ENCODE peak calls at places on chromosomes 2 and 18, in ten cellular contexts. One of them, this sample, is unnamed.

GRCh38 chr2:231810905-231811304 is 24.7 kb downstream of the COPS7B start:
- DNase-seq in stimulated activated CD4-positive, alpha-beta T cell treated with anti-CD3 and anti-CD28 coated beads, Interleukin-2, amount 100 ng/mL, for 48 hours: no peak
- DNase-seq in hypothalamus: no peak
- DNase-seq in fibroblast of the aortic adventitia: peak
- DNase-seq in NCI-H748 treated with DMSO at 0.1 percent for 48 hours: no peak
- DNase-seq in memory B cell: no peak
- DNase-seq in AG09309: peak
- DNase-seq in NCI-H1417: no peak
- DNase-seq in central memory CD4-positive, alpha-beta T cell: no peak
- DNase-seq in activated gamma-delta T cell treated with Interleukin-2 at 50 U/mL for 16 hours: no peak
- DNase-seq in this sample: peak

GRCh38 chr18:7617738-7618422 is 50.8 kb downstream of the PTPRM start:
- DNase-seq in stimulated activated CD4-positive, alpha-beta T cell treated with anti-CD3 and anti-CD28 coated beads, Interleukin-2, amount 100 ng/mL, for 48 hours: no peak
- DNase-seq in hypothalamus: no peak
- DNase-seq in fibroblast of the aortic adventitia: peak
- DNase-seq in NCI-H748 treated with DMSO at 0.1 percent for 48 hours: no peak
- DNase-seq in memory B cell: no peak
- DNase-seq in AG09309: peak
- DNase-seq in NCI-H1417: no peak
- DNase-seq in central memory CD4-positive, alpha-beta T cell: no peak
- DNase-seq in activated gamma-delta T cell treated with Interleukin-2 at 50 U/mL for 16 hours: no peak
- DNase-seq in this sample: peak

GRCh38 chr2:108918156-108918845 is 70.7 kb downstream of the EDAR start:
- DNase-seq in stimulated activated CD4-positive, alpha-beta T cell treated with anti-CD3 and anti-CD28 coated beads, Interleukin-2, amount 100 ng/mL, for 48 hours: no peak
- DNase-seq in hypothalamus: no peak
- DNase-seq in fibroblast of the aortic adventitia: no peak
- DNase-seq in NCI-H748 treated with DMSO at 0.1 percent for 48 hours: no peak
- DNase-seq in memory B cell: no peak
- DNase-seq in AG09309: no peak
- DNase-seq in NCI-H1417: no peak
- DNase-seq in central memory CD4-positive, alpha-beta T cell: no peak
- DNase-seq in activated gamma-delta T cell treated with Interleukin-2 at 50 U/mL for 16 hours: no peak
- DNase-seq in this sample: no peak

GRCh38 chr18:42414756-42415454 is 459.9 kb downstream of the PIK3C3 start:
- DNase-seq in stimulated activated CD4-positive, alpha-beta T cell treated with anti-CD3 and anti-CD28 coated beads, Interleukin-2, amount 100 ng/mL, for 48 hours: no peak
- DNase-seq in hypothalamus: no peak
- DNase-seq in fibroblast of the aortic adventitia: peak
- DNase-seq in NCI-H748 treated with DMSO at 0.1 percent for 48 hours: no peak
- DNase-seq in memory B cell: no peak
- DNase-seq in AG09309: no peak
- DNase-seq in NCI-H1417: no peak
- DNase-seq in central memory CD4-positive, alpha-beta T cell: no peak
- DNase-seq in activated gamma-delta T cell treated with Interleukin-2 at 50 U/mL for 16 hours: no peak
- DNase-seq in this sample: peak

GRCh38 chr2:50143822-50144575 is 887.9 kb downstream of the NRXN1 start:
- DNase-seq in stimulated activated CD4-positive, alpha-beta T cell treated with anti-CD3 and anti-CD28 coated beads, Interleukin-2, amount 100 ng/mL, for 48 hours: no peak
- DNase-seq in hypothalamus: no peak
- DNase-seq in fibroblast of the aortic adventitia: peak
- DNase-seq in NCI-H748 treated with DMSO at 0.1 percent for 48 hours: peak
- DNase-seq in memory B cell: no peak
- DNase-seq in AG09309: no peak
- DNase-seq in NCI-H1417: peak
- DNase-seq in central memory CD4-positive, alpha-beta T cell: no peak
- DNase-seq in activated gamma-delta T cell treated with Interleukin-2 at 50 U/mL for 16 hours: no peak
- DNase-seq in this sample: peak

GRCh38 chr18:62374410-62374965 is 49.4 kb downstream of the TNFRSF11A start:
- DNase-seq in stimulated activated CD4-positive, alpha-beta T cell treated with anti-CD3 and anti-CD28 coated beads, Interleukin-2, amount 100 ng/mL, for 48 hours: no peak
- DNase-seq in hypothalamus: no peak
- DNase-seq in fibroblast of the aortic adventitia: no peak
- DNase-seq in NCI-H748 treated with DMSO at 0.1 percent for 48 hours: no peak
- DNase-seq in memory B cell: no peak
- DNase-seq in AG09309: no peak
- DNase-seq in NCI-H1417: no peak
- DNase-seq in central memory CD4-positive, alpha-beta T cell: no peak
- DNase-seq in activated gamma-delta T cell treated with Interleukin-2 at 50 U/mL for 16 hours: no peak
- DNase-seq in this sample: no peak

GRCh38 chr2:219688560-219689445 is 61.4 kb downstream of the SLC4A3 start:
- DNase-seq in stimulated activated CD4-positive, alpha-beta T cell treated with anti-CD3 and anti-CD28 coated beads, Interleukin-2, amount 100 ng/mL, for 48 hours: no peak
- DNase-seq in hypothalamus: no peak
- DNase-seq in fibroblast of the aortic adventitia: peak
- DNase-seq in NCI-H748 treated with DMSO at 0.1 percent for 48 hours: no peak
- DNase-seq in memory B cell: no peak
- DNase-seq in AG09309: peak
- DNase-seq in NCI-H1417: no peak
- DNase-seq in central memory CD4-positive, alpha-beta T cell: no peak
- DNase-seq in activated gamma-delta T cell treated with Interleukin-2 at 50 U/mL for 16 hours: no peak
- DNase-seq in this sample: peak

GRCh38 chr18:62537946-62538345 is 15.1 kb downstream of the ZCCHC2 start:
- DNase-seq in stimulated activated CD4-positive, alpha-beta T cell treated with anti-CD3 and anti-CD28 coated beads, Interleukin-2, amount 100 ng/mL, for 48 hours: no peak
- DNase-seq in hypothalamus: no peak
- DNase-seq in fibroblast of the aortic adventitia: no peak
- DNase-seq in NCI-H748 treated with DMSO at 0.1 percent for 48 hours: no peak
- DNase-seq in memory B cell: no peak
- DNase-seq in AG09309: no peak
- DNase-seq in NCI-H1417: no peak
- DNase-seq in central memory CD4-positive, alpha-beta T cell: no peak
- DNase-seq in activated gamma-delta T cell treated with Interleukin-2 at 50 U/mL for 16 hours: no peak
- DNase-seq in this sample: no peak

GRCh38 chr2:54666741-54667639 is 56.5 kb upstream of the EML6 start:
- DNase-seq in stimulated activated CD4-positive, alpha-beta T cell treated with anti-CD3 and anti-CD28 coated beads, Interleukin-2, amount 100 ng/mL, for 48 hours: no peak
- DNase-seq in hypothalamus: peak
- DNase-seq in fibroblast of the aortic adventitia: peak
- DNase-seq in NCI-H748 treated with DMSO at 0.1 percent for 48 hours: no peak
- DNase-seq in memory B cell: no peak
- DNase-seq in AG09309: no peak
- DNase-seq in NCI-H1417: no peak
- DNase-seq in central memory CD4-positive, alpha-beta T cell: no peak
- DNase-seq in activated gamma-delta T cell treated with Interleukin-2 at 50 U/mL for 16 hours: no peak
- DNase-seq in this sample: peak

GRCh38 chr2:161650116-161651015 is 26.1 kb downstream of the SLC4A10 start:
- DNase-seq in stimulated activated CD4-positive, alpha-beta T cell treated with anti-CD3 and anti-CD28 coated beads, Interleukin-2, amount 100 ng/mL, for 48 hours: no peak
- DNase-seq in hypothalamus: no peak
- DNase-seq in fibroblast of the aortic adventitia: no peak
- DNase-seq in NCI-H748 treated with DMSO at 0.1 percent for 48 hours: no peak
- DNase-seq in memory B cell: no peak
- DNase-seq in AG09309: no peak
- DNase-seq in NCI-H1417: no peak
- DNase-seq in central memory CD4-positive, alpha-beta T cell: no peak
- DNase-seq in activated gamma-delta T cell treated with Interleukin-2 at 50 U/mL for 16 hours: no peak
- DNase-seq in this sample: no peak

GRCh38 chr2:66084948-66085590 is 349.9 kb upstream of the MEIS1 start:
- DNase-seq in stimulated activated CD4-positive, alpha-beta T cell treated with anti-CD3 and anti-CD28 coated beads, Interleukin-2, amount 100 ng/mL, for 48 hours: no peak
- DNase-seq in hypothalamus: no peak
- DNase-seq in fibroblast of the aortic adventitia: no peak
- DNase-seq in NCI-H748 treated with DMSO at 0.1 percent for 48 hours: no peak
- DNase-seq in memory B cell: no peak
- DNase-seq in AG09309: no peak
- DNase-seq in NCI-H1417: peak
- DNase-seq in central memory CD4-positive, alpha-beta T cell: no peak
- DNase-seq in activated gamma-delta T cell treated with Interleukin-2 at 50 U/mL for 16 hours: no peak
- DNase-seq in this sample: no peak

GRCh38 chr2:26526105-26526504 is 48.2 kb upstream of the OTOF start:
- DNase-seq in stimulated activated CD4-positive, alpha-beta T cell treated with anti-CD3 and anti-CD28 coated beads, Interleukin-2, amount 100 ng/mL, for 48 hours: no peak
- DNase-seq in hypothalamus: no peak
- DNase-seq in fibroblast of the aortic adventitia: no peak
- DNase-seq in NCI-H748 treated with DMSO at 0.1 percent for 48 hours: no peak
- DNase-seq in memory B cell: no peak
- DNase-seq in AG09309: no peak
- DNase-seq in NCI-H1417: no peak
- DNase-seq in central memory CD4-positive, alpha-beta T cell: no peak
- DNase-seq in activated gamma-delta T cell treated with Interleukin-2 at 50 U/mL for 16 hours: no peak
- DNase-seq in this sample: no peak

GRCh38 chr2:5474716-5475115 is 217.5 kb upstream of the SOX11 start:
- DNase-seq in stimulated activated CD4-positive, alpha-beta T cell treated with anti-CD3 and anti-CD28 coated beads, Interleukin-2, amount 100 ng/mL, for 48 hours: no peak
- DNase-seq in hypothalamus: no peak
- DNase-seq in fibroblast of the aortic adventitia: no peak
- DNase-seq in NCI-H748 treated with DMSO at 0.1 percent for 48 hours: peak
- DNase-seq in memory B cell: no peak
- DNase-seq in AG09309: no peak
- DNase-seq in NCI-H1417: no peak
- DNase-seq in central memory CD4-positive, alpha-beta T cell: no peak
- DNase-seq in activated gamma-delta T cell treated with Interleukin-2 at 50 U/mL for 16 hours: no peak
- DNase-seq in this sample: no peak

GRCh38 chr18:57776767-57777166 is 26.3 kb downstream of the ATP8B1 start:
- DNase-seq in stimulated activated CD4-positive, alpha-beta T cell treated with anti-CD3 and anti-CD28 coated beads, Interleukin-2, amount 100 ng/mL, for 48 hours: no peak
- DNase-seq in hypothalamus: no peak
- DNase-seq in fibroblast of the aortic adventitia: peak
- DNase-seq in NCI-H748 treated with DMSO at 0.1 percent for 48 hours: no peak
- DNase-seq in memory B cell: no peak
- DNase-seq in AG09309: no peak
- DNase-seq in NCI-H1417: no peak
- DNase-seq in central memory CD4-positive, alpha-beta T cell: no peak
- DNase-seq in activated gamma-delta T cell treated with Interleukin-2 at 50 U/mL for 16 hours: no peak
- DNase-seq in this sample: peak

GRCh38 chr2:26313446-26313845 is 32.5 kb upstream of the SELENOI start:
- DNase-seq in stimulated activated CD4-positive, alpha-beta T cell treated with anti-CD3 and anti-CD28 coated beads, Interleukin-2, amount 100 ng/mL, for 48 hours: no peak
- DNase-seq in hypothalamus: no peak
- DNase-seq in fibroblast of the aortic adventitia: no peak
- DNase-seq in NCI-H748 treated with DMSO at 0.1 percent for 48 hours: no peak
- DNase-seq in memory B cell: no peak
- DNase-seq in AG09309: no peak
- DNase-seq in NCI-H1417: no peak
- DNase-seq in central memory CD4-positive, alpha-beta T cell: no peak
- DNase-seq in activated gamma-delta T cell treated with Interleukin-2 at 50 U/mL for 16 hours: no peak
- DNase-seq in this sample: no peak

GRCh38 chr18:48408111-48408726 is 964 bp downstream of the ZBTB7C start:
- DNase-seq in stimulated activated CD4-positive, alpha-beta T cell treated with anti-CD3 and anti-CD28 coated beads, Interleukin-2, amount 100 ng/mL, for 48 hours: no peak
- DNase-seq in hypothalamus: no peak
- DNase-seq in fibroblast of the aortic adventitia: no peak
- DNase-seq in NCI-H748 treated with DMSO at 0.1 percent for 48 hours: no peak
- DNase-seq in memory B cell: no peak
- DNase-seq in AG09309: no peak
- DNase-seq in NCI-H1417: peak
- DNase-seq in central memory CD4-positive, alpha-beta T cell: no peak
- DNase-seq in activated gamma-delta T cell treated with Interleukin-2 at 50 U/mL for 16 hours: no peak
- DNase-seq in this sample: peak

GRCh38 chr2:113173563-113174368 is at the start of gene PSD4:
- DNase-seq in stimulated activated CD4-positive, alpha-beta T cell treated with anti-CD3 and anti-CD28 coated beads, Interleukin-2, amount 100 ng/mL, for 48 hours: peak
- DNase-seq in hypothalamus: peak
- DNase-seq in fibroblast of the aortic adventitia: no peak
- DNase-seq in NCI-H748 treated with DMSO at 0.1 percent for 48 hours: no peak
- DNase-seq in memory B cell: peak
- DNase-seq in AG09309: no peak
- DNase-seq in NCI-H1417: no peak
- DNase-seq in central memory CD4-positive, alpha-beta T cell: peak
- DNase-seq in activated gamma-delta T cell treated with Interleukin-2 at 50 U/mL for 16 hours: peak
- DNase-seq in this sample: peak